ENCODE peak calls at places on chromosome 22, in nine cellular contexts. D, W, I, O, J, R, X, L and B are unnamed samples.

GRCh38 chr22:45867906-45868555 is 108.9 kb downstream of the WNT7B start:
- DNase-seq in R (no peak), L (no peak), D (no peak), I (no peak), W (no peak), J (no peak), O (no peak), X (no peak), B (no peak)

GRCh38 chr22:35314161-35314942 is 14.7 kb downstream of the TOM1 start:
- DNase-seq in X (peak; percentile 31), D (no peak), R (no peak), W (no peak), L (no peak), O (no peak), I (no peak), J (no peak), B (no peak)

GRCh38 chr22:50621491-50621880 is 6.5 kb downstream of the ARSA start:
- DNase-seq in L (no peak), R (no peak), W (no peak), D (no peak), J (peak; percentile 27), X (no peak), I (peak; percentile 60), O (no peak), B (no peak)

GRCh38 chr22:22006596-22006990 is 24.0 kb upstream of the TOP3B start:
- DNase-seq in R (no peak), W (no peak), J (no peak), L (no peak), X (no peak), D (no peak), I (no peak), O (no peak), B (no peak)

GRCh38 chr22:22999473-22999872 is 70.8 kb upstream of the GNAZ start:
- DNase-seq in L (no peak), O (no peak), J (no peak), D (no peak), I (no peak), X (no peak), R (no peak), W (no peak), B (no peak)

GRCh38 chr22:28917747-28918543 is 34.6 kb downstream of the ZNRF3 start:
- DNase-seq in D (no peak), I (no peak), O (no peak), X (no peak), R (no peak), W (no peak), L (no peak), J (peak; percentile 55), B (no peak)

GRCh38 chr22:44561139-44561840 is 63.3 kb upstream of the RTL6 start:
- DNase-seq in R (no peak), D (no peak), X (no peak), I (no peak), W (no peak), O (no peak), J (no peak), L (no peak), B (no peak)

GRCh38 chr22:46193898-46194310 is 43.6 kb downstream of the PPARA start:
- DNase-seq in O (no peak), D (no peak), I (no peak), X (no peak), L (no peak), J (no peak), R (no peak), W (no peak), B (no peak)

GRCh38 chr22:30361916-30362631 is 5.3 kb downstream of the CCDC157 start:
- DNase-seq in J (no peak), O (no peak), X (no peak), R (no peak), W (no peak), L (no peak), D (no peak), I (no peak), B (no peak)

GRCh38 chr22:18966748-18967147 is 30.7 kb upstream of the PRODH start:
- DNase-seq in W (no peak), X (peak; percentile 32), R (no peak), I (no peak), J (no peak), O (no peak), L (no peak), D (no peak), B (no peak)

GRCh38 chr22:42693055-42693762 is 27.5 kb downstream of the A4GALT start:
- DNase-seq in R (no peak), L (no peak), O (no peak), X (no peak), I (no peak), D (no peak), J (no peak), W (no peak), B (no peak)

GRCh38 chr22:18133452-18133851 is 16.5 kb upstream of the USP18 start:
- DNase-seq in D (no peak), L (peak; percentile 41), X (no peak), R (no peak), J (no peak), I (no peak), W (no peak), O (no peak), B (no peak)

GRCh38 chr22:45268167-45268957 is 16.4 kb upstream of the UPK3A start:
- DNase-seq in X (no peak), R (no peak), J (peak; percentile 21), L (peak; percentile 34), O (no peak), W (no peak), D (no peak), I (no peak), B (no peak)

GRCh38 chr22:42752912-42753311 is 32.2 kb upstream of the A4GALT start:
- DNase-seq in X (no peak), J (no peak), D (no peak), O (no peak), L (no peak), I (no peak), W (no peak), R (no peak), B (no peak)

GRCh38 chr22:25747245-25747944 is 5.4 kb downstream of the MYO18B start:
- DNase-seq in X (peak; percentile 91), W (peak; percentile 55), I (no peak), J (no peak), O (no peak), R (no peak), D (peak; percentile 97), L (no peak), B (peak; percentile 85)

GRCh38 chr22:19810381-19811141 is 44.1 kb downstream of the GNB1L start:
- DNase-seq in X (no peak), R (no peak), D (peak; percentile 28), I (no peak), W (no peak), O (no peak), L (peak; percentile 64), J (no peak), B (peak; percentile 39)

GRCh38 chr22:25878933-25879332 is 136.9 kb downstream of the MYO18B start:
- DNase-seq in I (no peak), D (no peak), R (no peak), L (no peak), O (no peak), W (no peak), X (no peak), J (peak; percentile 31), B (no peak)

GRCh38 chr22:46500201-46500600 is 37.2 kb downstream of the CELSR1 start:
- DNase-seq in X (no peak), J (no peak), O (no peak), I (no peak), L (no peak), R (no peak), W (no peak), D (no peak), B (no peak)

GRCh38 chr22:20013382-20013871 is 3.2 kb downstream of the ARVCF start:
- DNase-seq in D (no peak), I (peak; percentile 21), O (peak; percentile 27), X (peak; percentile 84), R (no peak), W (no peak), L (peak; percentile 63), J (peak; percentile 4), B (peak; percentile 53)

GRCh38 chr22:19547620-19548019 is 23.4 kb upstream of the CLDN5 start:
- DNase-seq in L (no peak), D (no peak), J (no peak), I (no peak), R (no peak), W (no peak), X (no peak), O (no peak), B (no peak)

GRCh38 chr22:45934659-45935341 is 42.2 kb downstream of the WNT7B start:
- DNase-seq in D (peak; percentile 68), R (no peak), X (peak; percentile 70), O (no peak), W (no peak), J (no peak), I (no peak), L (peak; percentile 31), B (peak; percentile 70)

GRCh38 chr22:39678862-39679490 is 108.4 kb downstream of the CACNA1I start:
- DNase-seq in L (no peak), W (no peak), R (no peak), D (no peak), J (no peak), O (no peak), X (no peak), I (no peak), B (no peak)

GRCh38 chr22:17807571-17808410 is 33.5 kb upstream of the BID start:
- DNase-seq in I (no peak), R (no peak), W (no peak), D (no peak), J (no peak), O (no peak), X (no peak), L (no peak), B (no peak)

GRCh38 chr22:41538583-41538982 is 5.7 kb downstream of the POLR3H start:
- DNase-seq in X (no peak), L (no peak), W (no peak), D (no peak), J (no peak), R (no peak), O (no peak), I (no peak), B (no peak)

GRCh38 chr22:46295277-46295971 is 1.2 kb upstream of the GTSE1 start:
- DNase-seq in W (no peak), D (no peak), X (no peak), J (no peak), O (no peak), I (no peak), L (no peak), R (no peak), B (no peak)

GRCh38 chr22:19466848-19467752 is 11.9 kb downstream of the UFD1 start:
- DNase-seq in X (no peak), J (no peak), I (no peak), L (no peak), R (no peak), W (no peak), O (no peak), D (no peak), B (no peak)

GRCh38 chr22:29269731-29270474 is 1.8 kb downstream of the EWSR1 start:
- DNase-seq in D (no peak), I (peak; percentile 17), R (no peak), X (no peak), O (no peak), J (no peak), W (no peak), L (no peak), B (no peak)